ENCODE peak calls at places on chromosomes 3 and 15, in eight cellular contexts. Y is cardiac muscle cell, P is pancreas, O is heart left ventricle, D is fibroblast of the aortic adventitia, C is brain microvascular endothelial cell, T is kidney epithelial cell, K is fibroblast of villous mesenchyme. M is an unnamed sample.
A peak's percentile ranks its signal among the peaks of the same experiment; 100 is the strongest.

GRCh38 chr3:16143870-16144568 is 30.5 kb upstream of the GALNT15 start:
- DNase-seq in Y (no peak), P (no peak), O (no peak), D (no peak), C (no peak), T (no peak), K (no peak), M (no peak)

GRCh38 chr3:52777959-52778805 is 783 bp downstream of the ITIH1 start:
- DNase-seq in Y (no peak), P (peak; percentile 15), O (no peak), D (no peak), C (no peak), T (no peak), K (no peak), M (no peak)

GRCh38 chr15:64596701-64597468 is 136.5 kb downstream of the ZNF609 start:
- DNase-seq in Y (peak; percentile 71), P (no peak), O (no peak), D (peak; percentile 64), C (peak; percentile 40), T (no peak), K (peak; percentile 63), M (peak; percentile 81)

GRCh38 chr3:177514341-177515193 is 317.3 kb upstream of the TBL1XR1 start:
- DNase-seq in Y (no peak), P (no peak), O (no peak), D (no peak), C (no peak), T (no peak), K (no peak), M (no peak)

GRCh38 chr3:120331071-120331470 is 18.1 kb downstream of the LRRC58 start:
- DNase-seq in Y (no peak), P (no peak), O (no peak), D (no peak), C (no peak), T (no peak), K (no peak), M (no peak)

GRCh38 chr3:55327131-55327920 is 159.8 kb downstream of the WNT5A start:
- DNase-seq in Y (no peak), P (no peak), O (no peak), D (peak; percentile 45), C (peak; percentile 27), T (no peak), K (no peak), M (no peak)

GRCh38 chr3:10305331-10305902 is 12.7 kb upstream of the GHRL start:
- DNase-seq in Y (no peak), P (no peak), O (no peak), D (no peak), C (no peak), T (no peak), K (no peak), M (no peak)

GRCh38 chr15:59306520-59307163 is 66.0 kb downstream of the MYO1E start:
- DNase-seq in Y (peak; percentile 78), P (no peak), O (no peak), D (peak; percentile 96), C (no peak), T (no peak), K (no peak), M (peak; percentile 96)

GRCh38 chr3:131917006-131917405 is 117.8 kb downstream of the CPNE4 start:
- DNase-seq in Y (no peak), P (no peak), O (no peak), D (no peak), C (no peak), T (no peak), K (no peak), M (no peak)

GRCh38 chr3:173395412-173396181 is 1.9 kb upstream of the NLGN1 start:
- DNase-seq in Y (peak; percentile 90), P (peak; percentile 83), O (peak; percentile 93), D (peak; percentile 69), C (peak; percentile 48), T (no peak), K (peak; percentile 67), M (peak; percentile 83)

GRCh38 chr15:74523982-74524381 is 17.0 kb upstream of the ARID3B start:
- DNase-seq in Y (no peak), P (no peak), O (no peak), D (no peak), C (no peak), T (no peak), K (no peak), M (no peak)

GRCh38 chr3:39814007-39814406 is 4.6 kb downstream of the MYRIP start:
- DNase-seq in Y (peak; percentile 68), P (no peak), O (no peak), D (peak; percentile 94), C (peak; percentile 74), T (peak; percentile 12), K (no peak), M (peak; percentile 74)

GRCh38 chr3:29410660-29411405 is 130.0 kb downstream of the RBMS3 start:
- DNase-seq in Y (peak; percentile 61), P (no peak), O (no peak), D (no peak), C (no peak), T (no peak), K (no peak), M (peak; percentile 84)

GRCh38 chr3:11367116-11367781 is 95.1 kb downstream of the ATG7 start:
- DNase-seq in Y (peak; percentile 96), P (no peak), O (peak; percentile 48), D (peak; percentile 86), C (no peak), T (no peak), K (peak; percentile 90), M (peak; percentile 84)

GRCh38 chr3:32861681-32862080 is 43.9 kb downstream of the TRIM71 start:
- DNase-seq in Y (no peak), P (no peak), O (no peak), D (no peak), C (no peak), T (no peak), K (no peak), M (no peak)

GRCh38 chr3:47385796-47386195 is 5.0 kb downstream of the PTPN23 start:
- DNase-seq in Y (no peak), P (no peak), O (no peak), D (no peak), C (no peak), T (no peak), K (peak; percentile 83), M (no peak)

GRCh38 chr3:31936661-31937060 is 44.4 kb downstream of the OSBPL10 start:
- DNase-seq in Y (peak; percentile 76), P (no peak), O (no peak), D (peak; percentile 88), C (peak; percentile 68), T (no peak), K (peak; percentile 82), M (peak; percentile 72)

GRCh38 chr3:38334656-38335055 is 11.9 kb upstream of the XYLB start:
- DNase-seq in Y (peak; percentile 87), P (no peak), O (no peak), D (peak; percentile 71), C (no peak), T (no peak), K (peak; percentile 37), M (peak; percentile 61)

GRCh38 chr15:42137461-42138261 is 18.8 kb downstream of the PLA2G4F start:
- DNase-seq in Y (peak; percentile 67), P (no peak), O (no peak), D (peak; percentile 67), C (peak; percentile 38), T (peak; percentile 12), K (peak; percentile 46), M (peak; percentile 68)

GRCh38 chr3:100682854-100683760 is 26.2 kb upstream of the TFG start:
- DNase-seq in Y (no peak), P (no peak), O (no peak), D (no peak), C (no peak), T (no peak), K (no peak), M (no peak)
- H3K4me3 ChIP-seq in Y (no peak overlapping the region), P (no peak overlapping the region), O (peak overlapping the region; percentile 40), D (no peak overlapping the region), C (no peak overlapping the region), T (no peak overlapping the region), K (no peak overlapping the region), M (no peak overlapping the region)

GRCh38 chr3:148957586-148957985 is 33.8 kb upstream of the GYG1 start:
- DNase-seq in Y (peak; percentile 27), P (no peak), O (no peak), D (no peak), C (no peak), T (no peak), K (no peak), M (peak; percentile 27)

GRCh38 chr3:148958681-148959080 is 32.7 kb upstream of the GYG1 start:
- DNase-seq in Y (no peak), P (no peak), O (no peak), D (no peak), C (no peak), T (no peak), K (no peak), M (no peak)

DNA sequence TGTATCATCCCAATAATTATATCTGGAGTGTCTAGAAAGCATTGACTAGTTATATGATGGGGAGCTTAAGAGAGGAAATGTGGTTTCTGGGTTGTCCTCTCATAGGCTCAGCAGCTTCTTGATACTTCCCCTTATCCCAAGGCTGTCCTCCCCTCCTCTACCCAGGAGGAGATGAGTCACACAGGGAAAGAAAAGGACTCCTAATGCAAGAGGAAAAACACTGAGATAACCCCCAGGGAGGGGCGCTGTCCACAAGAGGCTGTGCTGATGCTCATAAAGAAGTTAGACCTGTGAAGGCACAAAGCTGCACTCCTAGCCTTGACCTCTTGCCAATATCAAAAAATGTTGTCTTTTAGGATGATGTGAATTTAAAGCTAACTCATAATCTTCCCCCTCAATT is 28.8 kb upstream of the GYG1 start:
- DNase-seq in Y (peak; percentile 93), P (no peak), O (no peak), D (peak; percentile 86), C (peak; percentile 83), T (peak; percentile 66), K (peak; percentile 85), M (peak; percentile 91)
- TF ChIP-seq CTCF in Y (peak; percentile 50), P (no peak), O (no peak), D (peak; percentile 32), C (peak; percentile 56), T (peak; percentile 28), K (peak; percentile 39), M (peak; percentile 10)

GRCh38 chr15:83106994-83107840 is at the start of gene TM6SF1:
- DNase-seq in Y (no peak), P (peak; percentile 40), O (no peak), D (no peak), C (no peak), T (no peak), K (no peak), M (no peak)
- H3K4me3 ChIP-seq in Y (peak within 1 kb of the TSS; percentile 51), P (peak within 1 kb of the TSS; percentile 38), O (peak within 1 kb of the TSS; percentile 71), D (peak within 1 kb of the TSS; percentile 57), C (peak within 1 kb of the TSS; percentile 47), T (peak within 1 kb of the TSS; percentile 37), K (peak within 1 kb of the TSS; percentile 62), M (peak within 1 kb of the TSS; percentile 38)

DNA sequence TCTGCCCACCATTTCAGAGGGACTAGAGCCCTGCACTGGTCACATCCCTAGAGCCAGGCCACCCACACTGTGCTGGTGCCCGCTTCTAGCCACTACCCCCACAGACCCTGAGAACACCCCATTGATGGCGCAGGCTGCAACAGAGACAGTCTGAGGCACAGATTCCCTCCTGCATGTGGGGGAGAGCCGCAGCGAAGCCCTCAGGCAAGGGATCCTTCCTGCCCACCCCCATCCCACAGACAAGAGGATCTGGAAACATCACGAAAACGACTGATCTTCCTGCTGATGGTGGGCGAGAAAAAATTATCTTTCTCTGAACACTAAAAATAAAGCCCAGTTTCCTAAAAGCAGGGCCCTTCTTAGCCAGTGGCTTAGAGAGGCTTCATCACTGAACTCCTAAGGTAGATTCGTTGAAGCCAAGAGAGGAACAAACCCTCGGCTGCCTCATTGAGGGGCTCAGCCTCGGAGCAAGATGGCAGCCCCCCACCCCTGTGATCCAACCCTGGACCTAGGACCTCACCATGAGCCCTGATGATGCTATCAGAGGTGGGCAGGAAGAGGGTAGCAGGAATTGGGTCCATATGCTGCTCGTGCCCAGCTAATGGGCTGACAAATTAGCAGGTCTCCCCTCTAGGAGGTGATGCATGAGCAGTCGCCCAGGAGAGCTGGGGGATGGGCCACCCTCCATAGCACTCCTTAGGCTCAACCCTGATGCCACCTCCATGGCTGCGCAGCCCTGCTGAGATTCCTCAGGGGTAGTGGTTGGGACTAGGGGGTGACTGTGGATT is 54.5 kb downstream of the CACNA2D2 start:
- DNase-seq in Y (no peak), P (no peak), O (no peak), D (no peak), C (no peak), T (no peak), K (no peak), M (no peak)
- TF ChIP-seq CTCF in Y (no peak), P (no peak), O (no peak), D (no peak), C (no peak), T (no peak), K (no peak), M (no peak)